ENCODE peak calls at places on chromosomes 2 and 18, in five cellular contexts. D is kidney epithelial cell, Z is A549, L is endodermal cell, Y is upper lobe of right lung. I is an unnamed sample.

GRCh38 chr2:183037660-183038340 is 457 bp downstream of the NCKAP1 start:
- DNase-seq in L (no peak), D (no peak), Y (peak), Z (no peak), I (peak)

GRCh38 chr18:54928236-54928635 is 31.0 kb downstream of the CCDC68 start:
- DNase-seq in D (no peak), Z (no peak), L (no peak), Y (no peak), I (no peak)

GRCh38 chr18:45688113-45688512 is 35.9 kb upstream of the SLC14A1 start:
- DNase-seq in Y (no peak), D (no peak), Z (no peak), L (no peak), I (no peak)

GRCh38 chr2:198762456-198762855 is 695.3 kb downstream of the SATB2 start:
- DNase-seq in D (no peak), Z (no peak), L (no peak), Y (no peak), I (no peak)

GRCh38 chr18:59570101-59570875 is 126.9 kb downstream of the CCBE1 start:
- DNase-seq in L (no peak), Y (no peak), D (no peak), Z (no peak), I (no peak)

GRCh38 chr2:19688059-19688458 is 213.7 kb downstream of the TTC32 start:
- DNase-seq in L (no peak), Y (no peak), D (no peak), Z (no peak), I (no peak)

GRCh38 chr2:210086292-210086691 is 83.9 kb downstream of the RPE start:
- DNase-seq in D (no peak), Y (no peak), Z (no peak), L (no peak), I (no peak)

GRCh38 chr2:79511320-79511951 is 1.4 kb upstream of the CTNNA2 start:
- DNase-seq in D (peak), Y (no peak), L (peak), Z (no peak), I (peak)

GRCh38 chr2:199997296-199997695 is 41.9 kb downstream of the MAIP1 start:
- DNase-seq in Y (no peak), D (no peak), L (no peak), Z (no peak), I (no peak)

GRCh38 chr2:75494137-75494769 is 66.5 kb downstream of the EVA1A start:
- DNase-seq in Y (no peak), Z (no peak), D (no peak), L (no peak), I (no peak)

GRCh38 chr18:49249523-49249922 is 210.9 kb downstream of the DYM start:
- DNase-seq in L (no peak), D (peak), Y (no peak), Z (no peak), I (no peak)

GRCh38 chr2:218270721-218271486 is 585 bp downstream of the PNKD start:
- DNase-seq in Y (no peak), Z (no peak), L (no peak), D (no peak), I (no peak)

GRCh38 chr2:239290618-239291504 is 110.0 kb downstream of the HDAC4 start:
- DNase-seq in D (no peak), L (peak), Z (no peak), Y (peak), I (no peak)

GRCh38 chr2:239735131-239735828 is 289.9 kb downstream of the NDUFA10 start:
- DNase-seq in D (no peak), Y (peak), L (peak), Z (no peak), I (no peak)

GRCh38 chr2:63497561-63497960 is 90.7 kb downstream of the WDPCP start:
- DNase-seq in L (no peak), Z (no peak), Y (no peak), D (no peak), I (no peak)

GRCh38 chr2:118121986-118122767 is 33.9 kb downstream of the INSIG2 start:
- DNase-seq in Z (no peak), L (no peak), Y (no peak), D (no peak), I (no peak)

GRCh38 chr2:49770919-49771318 is 616.6 kb upstream of the FSHR start:
- DNase-seq in Y (no peak), D (peak), L (peak), Z (no peak), I (no peak)

GRCh38 chr18:12287684-12288405 is 20.2 kb upstream of the TUBB6 start:
- DNase-seq in L (peak), D (peak), Y (peak), Z (peak), I (peak)

GRCh38 chr2:162301151-162301804 is 17.2 kb downstream of the IFIH1 start:
- DNase-seq in Z (peak), L (peak), D (no peak), Y (no peak), I (peak)

GRCh38 chr2:124877065-124877671 is 852.1 kb downstream of the CNTNAP5 start:
- DNase-seq in Y (no peak), L (no peak), Z (no peak), D (no peak), I (no peak)

GRCh38 chr2:27024188-27024587 is 8.6 kb upstream of the TMEM214 start:
- DNase-seq in D (no peak), Z (peak), L (peak), Y (no peak), I (no peak)

GRCh38 chr2:133476931-133477613 is 91.2 kb downstream of the NCKAP5 start:
- DNase-seq in Z (no peak), Y (no peak), D (no peak), L (no peak), I (no peak)

GRCh38 chr2:25740810-25741381 is 67.5 kb upstream of the DTNB start:
- DNase-seq in D (no peak), L (peak), Y (no peak), Z (no peak), I (no peak)

GRCh38 chr2:67436221-67436620 is 39.1 kb downstream of the ETAA1 start:
- DNase-seq in Y (no peak), L (no peak), Z (no peak), D (peak), I (no peak)

GRCh38 chr2:30770791-30771190 is 36.5 kb downstream of the CAPN13 start:
- DNase-seq in Y (no peak), D (no peak), Z (no peak), L (peak), I (no peak)

GRCh38 chr18:13455470-13455869 is 236.9 kb downstream of the LDLRAD4 start:
- DNase-seq in Y (no peak), D (no peak), Z (no peak), L (no peak), I (no peak)

GRCh38 chr18:45749918-45750689 is 26.1 kb downstream of the SLC14A1 start:
- DNase-seq in D (no peak), Z (no peak), Y (no peak), L (no peak), I (no peak)

GRCh38 chr18:34893239-34893638 is 148.0 kb upstream of the MAPRE2 start:
- DNase-seq in Y (no peak), Z (no peak), D (no peak), L (no peak), I (no peak)

GRCh38 chr2:122323927-122324326 is 568.5 kb downstream of the TSN start:
- DNase-seq in L (no peak), D (no peak), Z (no peak), Y (no peak), I (no peak)

GRCh38 chr2:143264851-143265250 is 135.6 kb downstream of the ARHGAP15 start:
- DNase-seq in L (no peak), Z (no peak), Y (no peak), D (no peak), I (no peak)

GRCh38 chr2:605674-606608 is 71.3 kb downstream of the TMEM18 start:
- DNase-seq in D (no peak), Z (no peak), L (peak), Y (no peak), I (no peak)

GRCh38 chr2:238714038-238714528 is 133.8 kb upstream of the TWIST2 start:
- DNase-seq in Y (no peak), L (no peak), Z (no peak), D (no peak), I (no peak)

GRCh38 chr2:11861044-11861443 is 114.6 kb downstream of the LPIN1 start:
- DNase-seq in L (no peak), D (no peak), Z (no peak), Y (no peak), I (no peak)

GRCh38 chr2:168712053-168712452 is 90.4 kb upstream of the NOSTRIN start:
- DNase-seq in D (no peak), L (no peak), Y (no peak), Z (no peak), I (no peak)

GRCh38 chr2:88831792-88832248 is 140.3 kb downstream of the RPIA start:
- DNase-seq in Z (peak), D (no peak), L (peak), Y (peak), I (peak)
- TF ChIP-seq CTCF in Z (peak), D (peak), L (peak), Y (peak), I (peak)

DNA sequence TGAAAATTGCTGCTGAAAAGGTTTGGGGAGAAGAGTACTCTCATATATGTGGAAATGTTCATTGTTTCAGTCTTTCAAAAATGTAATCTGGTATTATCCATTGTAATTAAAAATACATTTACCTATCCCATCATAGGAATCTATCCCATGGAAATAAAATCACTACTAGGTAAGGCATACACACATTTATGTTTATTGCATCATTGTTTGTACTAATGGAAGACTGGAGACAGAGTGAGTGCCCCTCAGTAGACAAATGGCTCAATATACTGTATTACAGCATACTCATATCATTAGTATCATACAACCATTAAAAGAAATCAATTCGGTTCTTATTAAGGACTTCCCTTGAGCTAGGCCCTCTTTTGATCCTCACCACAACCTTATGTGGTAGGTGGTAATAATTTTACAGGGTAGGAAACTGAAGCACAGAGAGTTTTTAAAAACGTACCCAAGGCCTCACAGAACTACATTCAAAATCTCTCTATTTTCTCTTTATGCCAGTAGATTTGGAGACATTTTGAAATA is 94.3 kb upstream of the MSTN start:
- DNase-seq in D (no peak), Z (no peak), L (no peak), Y (no peak), I (no peak)
- TF ChIP-seq CTCF in D (no peak), Z (no peak), L (no peak), Y (no peak), I (no peak)

GRCh38 chr18:21741511-21742322 is 1.1 kb downstream of the MIB1 start:
- DNase-seq in Z (no peak), Y (peak), L (peak), D (no peak), I (no peak)
- TF ChIP-seq CTCF in Z (no peak), Y (no peak), L (peak), D (no peak), I (no peak)

GRCh38 chr2:102872388-102872787 is 110.6 kb downstream of the TMEM182 start:
- DNase-seq in Z (no peak), Y (no peak), D (no peak), L (no peak), I (no peak)
- TF ChIP-seq CTCF in Z (peak), Y (no peak), D (no peak), L (peak), I (peak)